ENCODE peak calls at places on chromosomes 1 and 21, in five cellular contexts. H is breast epithelium; I is lower leg skin; Y is T-helper 17 cell; Z is stimulated activated CD4-positive, alpha-beta T cell treated with anti-CD3 and anti-CD28 coated beads, Interleukin-2, amount 100 ng/mL, for 48 hours. W is an unnamed sample.

GRCh38 chr1:159025043-159025442 is 15.3 kb downstream of the IFI16 start:
- DNase-seq in Y (no peak), Z (no peak), I (no peak), H (no peak), W (no peak)

GRCh38 chr1:233304489-233305102 is 9.1 kb upstream of the PCNX2 start:
- DNase-seq in H (no peak), I (no peak), Z (no peak), Y (no peak), W (no peak)

GRCh38 chr1:60899464-60899863 is 182.9 kb upstream of the NFIA start:
- DNase-seq in Y (no peak), Z (no peak), H (no peak), I (no peak), W (no peak)

GRCh38 chr1:1974834-1975233 is 28.8 kb downstream of the CFAP74 start:
- DNase-seq in I (no peak), H (no peak), Y (no peak), Z (no peak), W (no peak)

GRCh38 chr1:74753104-74753503 is 20.2 kb downstream of the TYW3 start:
- DNase-seq in I (no peak), Y (no peak), H (no peak), Z (no peak), W (no peak)

GRCh38 chr1:214640431-214641213 is 37.6 kb downstream of the CENPF start:
- DNase-seq in Z (no peak), Y (no peak), I (no peak), H (no peak), W (no peak)

GRCh38 chr1:193111641-193112090 is 6.5 kb upstream of the GLRX2 start:
- DNase-seq in I (no peak), H (peak; percentile 43), Y (no peak), Z (no peak), W (no peak)

GRCh38 chr1:53766766-53767409 is 27.9 kb upstream of the GLIS1 start:
- DNase-seq in I (no peak), Z (no peak), H (no peak), Y (no peak), W (no peak)

GRCh38 chr1:40708750-40709099 is 17.2 kb downstream of the NFYC start:
- DNase-seq in Y (no peak), H (no peak), Z (no peak), I (no peak), W (no peak)

GRCh38 chr1:111878096-111878495 is 111.4 kb downstream of the KCND3 start:
- DNase-seq in Y (no peak), Z (no peak), H (no peak), I (no peak), W (no peak)

GRCh38 chr1:69126761-69127160 is 441.0 kb upstream of the LRRC7 start:
- DNase-seq in I (no peak), H (no peak), Y (no peak), Z (no peak), W (no peak)

GRCh38 chr1:162003825-162004205 is 19.9 kb downstream of the OLFML2B start:
- DNase-seq in Y (no peak), I (peak; percentile 89), Z (no peak), H (no peak), W (no peak)

GRCh38 chr21:42550817-42551216 is 37.2 kb downstream of the SLC37A1 start:
- DNase-seq in H (peak; percentile 33), Z (no peak), Y (no peak), I (no peak), W (no peak)

GRCh38 chr1:183090386-183091006 is 67.3 kb downstream of the LAMC1 start:
- DNase-seq in Y (no peak), Z (no peak), I (no peak), H (no peak), W (no peak)

GRCh38 chr21:30216041-30216723 is at the start of gene CLDN8:
- DNase-seq in H (peak; percentile 78), Y (no peak), Z (no peak), I (no peak), W (no peak)

GRCh38 chr1:191993549-191993948 is 164.7 kb upstream of the RGS18 start:
- DNase-seq in Z (no peak), Y (no peak), H (no peak), I (no peak), W (no peak)

GRCh38 chr1:223819730-223820514 is 25.8 kb downstream of the TP53BP2 start:
- DNase-seq in Y (no peak), Z (no peak), I (no peak), H (no peak), W (no peak)

GRCh38 chr1:166490437-166490784 is 323.6 kb upstream of the FAM78B start:
- DNase-seq in H (no peak), Z (no peak), Y (no peak), I (no peak), W (no peak)

GRCh38 chr21:21101911-21102310 is 103.7 kb downstream of the NCAM2 start:
- DNase-seq in I (no peak), H (no peak), Y (no peak), Z (no peak), W (no peak)

GRCh38 chr1:30358510-30358909 is 364.9 kb downstream of the MATN1 start:
- DNase-seq in H (no peak), I (no peak), Y (no peak), Z (no peak), W (no peak)

GRCh38 chr1:21066365-21067012 is 110.2 kb downstream of the EIF4G3 start:
- DNase-seq in I (no peak), H (no peak), Y (no peak), Z (no peak), W (no peak)

GRCh38 chr1:10444795-10445397 is 4.9 kb upstream of the CORT start:
- DNase-seq in I (no peak), H (no peak), Y (no peak), Z (no peak), W (no peak)

GRCh38 chr1:170285027-170285426 is 139.3 kb downstream of the NTMT2 start:
- DNase-seq in H (no peak), I (no peak), Z (no peak), Y (no peak), W (no peak)

GRCh38 chr1:214538497-214538896 is 12.9 kb downstream of the PTPN14 start:
- DNase-seq in I (no peak), H (no peak), Z (no peak), Y (no peak), W (no peak)

GRCh38 chr1:200867018-200867811 is 5.6 kb upstream of the GPR25 start:
- DNase-seq in H (no peak), Y (no peak), Z (no peak), I (no peak), W (no peak)

GRCh38 chr1:59736744-59737143 is 78.0 kb upstream of the HOOK1 start:
- DNase-seq in I (peak; percentile 39), Y (no peak), H (no peak), Z (no peak), W (no peak)

GRCh38 chr1:76142771-76143540 is 68.4 kb downstream of the ST6GALNAC3 start:
- DNase-seq in H (no peak), Z (no peak), Y (no peak), I (no peak), W (no peak)

GRCh38 chr1:224177356-224177999 is 5.6 kb upstream of the DEGS1 start:
- DNase-seq in I (peak; percentile 53), Y (no peak), H (no peak), Z (no peak), W (peak; percentile 40)